ENCODE peak calls at places on chromosomes 4 and X, in six cellular contexts. Q, B, P, N, H and X are unnamed samples.

GRCh38 chrX:12610079-12610478 is 181.1 kb upstream of the PRPS2 start:
- DNase-seq in Q (peak), B (no peak), P (no peak), N (no peak), H (no peak), X (no peak)

GRCh38 chr4:55947912-55948725 is 626 bp upstream of the CEP135 start:
- DNase-seq in Q (peak), B (no peak), P (no peak), N (peak), H (no peak), X (no peak)

GRCh38 chrX:31038585-31039326 is 33.1 kb downstream of the FTHL17 start:
- DNase-seq in Q (peak), B (no peak), P (no peak), N (peak), H (no peak), X (no peak)

GRCh38 chr4:83241132-83241531 is 43.5 kb downstream of the COQ2 start:
- DNase-seq in Q (no peak), B (no peak), P (no peak), N (no peak), H (no peak), X (no peak)

GRCh38 chr4:140135529-140136021 is 18.4 kb downstream of the MAML3 start:
- DNase-seq in Q (no peak), B (peak), P (no peak), N (no peak), H (peak), X (peak)

GRCh38 chr4:113248320-113248719 is 198.9 kb downstream of the ANK2 start:
- DNase-seq in Q (no peak), B (no peak), P (no peak), N (no peak), H (no peak), X (no peak)

GRCh38 chrX:103404225-103405008 is 28.1 kb downstream of the BEX3 start:
- DNase-seq in Q (no peak), B (peak), P (peak), N (peak), H (peak), X (peak)

GRCh38 chr4:184536070-184536880 is 61.9 kb upstream of the IRF2 start:
- DNase-seq in Q (no peak), B (no peak), P (no peak), N (no peak), H (no peak), X (no peak)

GRCh38 chrX:150268839-150269238 is 94.3 kb upstream of the MAMLD1 start:
- DNase-seq in Q (no peak), B (no peak), P (no peak), N (no peak), H (no peak), X (no peak)

GRCh38 chr4:148060264-148061138 is 328.6 kb downstream of the ARHGAP10 start:
- DNase-seq in Q (no peak), B (no peak), P (no peak), N (no peak), H (no peak), X (no peak)

GRCh38 chr4:26020083-26020668 is 106.2 kb downstream of the SMIM20 start:
- DNase-seq in Q (no peak), B (no peak), P (no peak), N (no peak), H (no peak), X (no peak)

GRCh38 chr4:85084371-85085170 is 118.1 kb upstream of the WDFY3 start:
- DNase-seq in Q (peak), B (no peak), P (no peak), N (peak), H (no peak), X (no peak)

GRCh38 chrX:24235084-24235710 is 78.7 kb downstream of the SUPT20HL2 start:
- DNase-seq in Q (no peak), B (no peak), P (no peak), N (no peak), H (no peak), X (no peak)

GRCh38 chr4:99855677-99856076 is 38.5 kb downstream of the LAMTOR3 start:
- DNase-seq in Q (peak), B (no peak), P (no peak), N (no peak), H (no peak), X (no peak)

GRCh38 chr4:179595671-179596410 is 2153.6 kb upstream of the AGA start:
- DNase-seq in Q (peak), B (no peak), P (no peak), N (no peak), H (no peak), X (no peak)

GRCh38 chr4:157115613-157116340 is 39.8 kb downstream of the GLRB start:
- DNase-seq in Q (no peak), B (no peak), P (no peak), N (peak), H (no peak), X (no peak)

GRCh38 chrX:94524867-94525266 is 850.9 kb downstream of the FAM133A start:
- DNase-seq in Q (peak), B (no peak), P (no peak), N (no peak), H (no peak), X (no peak)

GRCh38 chrX:41982966-41983365 is 59.6 kb upstream of the CASK start:
- DNase-seq in Q (no peak), B (no peak), P (no peak), N (no peak), H (no peak), X (no peak)

GRCh38 chr4:148226341-148226740 is 215.9 kb downstream of the NR3C2 start:
- DNase-seq in Q (no peak), B (no peak), P (no peak), N (no peak), H (no peak), X (no peak)

GRCh38 chr4:146342600-146343192 is 128.4 kb downstream of the REELD1 start:
- DNase-seq in Q (no peak), B (no peak), P (no peak), N (peak), H (no peak), X (no peak)

GRCh38 chr4:173448919-173449641 is 50.2 kb upstream of the SCRG1 start:
- DNase-seq in Q (no peak), B (no peak), P (no peak), N (no peak), H (no peak), X (no peak)

GRCh38 chr4:89556596-89557305 is 249.2 kb upstream of the GPRIN3 start:
- DNase-seq in Q (no peak), B (no peak), P (no peak), N (no peak), H (no peak), X (no peak)

GRCh38 chr4:55503164-55503563 is 43.5 kb downstream of the CLOCK start:
- DNase-seq in Q (no peak), B (no peak), P (no peak), N (no peak), H (no peak), X (no peak)

GRCh38 chr4:7872264-7872771 is 67.3 kb downstream of the AFAP1 start:
- DNase-seq in Q (no peak), B (no peak), P (no peak), N (no peak), H (no peak), X (no peak)

GRCh38 chr4:76579596-76580375 is 144.8 kb downstream of the SHROOM3 start:
- DNase-seq in Q (no peak), B (no peak), P (no peak), N (no peak), H (no peak), X (no peak)

GRCh38 chr4:127759893-127760292 is 22.2 kb upstream of the HSPA4L start:
- DNase-seq in Q (no peak), B (no peak), P (no peak), N (no peak), H (no peak), X (no peak)

GRCh38 chrX:39372126-39372525 is 570.9 kb downstream of the MID1IP1 start:
- DNase-seq in Q (no peak), B (no peak), P (no peak), N (no peak), H (no peak), X (no peak)

GRCh38 chrX:44989995-44990770 is 117.2 kb downstream of the KDM6A start:
- DNase-seq in Q (peak), B (no peak), P (peak), N (no peak), H (no peak), X (no peak)
- H3K4me3 ChIP-seq in Q (no peak), B (no peak), P (no peak), N (no peak), H (no peak), X (no peak)

GRCh38 chr4:86955888-86956451 is 21.2 kb downstream of the AFF1 start:
- DNase-seq in Q (no peak), B (no peak), P (no peak), N (no peak), H (no peak), X (no peak)
- H3K27ac ChIP-seq in Q (no peak), B (no peak), P (no peak), N (no peak), H (no peak), X (no peak)

GRCh38 chr4:98558770-98559169 is 99.6 kb downstream of the TSPAN5 start:
- DNase-seq in Q (no peak), B (no peak), P (no peak), N (no peak), H (no peak), X (no peak)
- H3K4me3 ChIP-seq in Q (no peak), B (no peak), P (no peak), N (no peak), H (no peak), X (no peak)

GRCh38 chrX:13721819-13722527 is 12.4 kb downstream of the TRAPPC2 start:
- DNase-seq in Q (peak), B (no peak), P (no peak), N (no peak), H (no peak), X (no peak)
- H3K27ac ChIP-seq in Q (no peak), B (peak), P (no peak), N (no peak), H (no peak), X (no peak)

GRCh38 chr4:73772353-73772752 is 32.0 kb downstream of the CXCL8 start:
- DNase-seq in Q (no peak), B (no peak), P (no peak), N (no peak), H (no peak), X (no peak)

GRCh38 chr4:73776363-73776762 is 36.0 kb downstream of the CXCL8 start:
- DNase-seq in Q (peak), B (no peak), P (peak), N (no peak), H (no peak), X (no peak)

GRCh38 chr4:73780243-73780642 is 39.9 kb downstream of the CXCL8 start:
- DNase-seq in Q (no peak), B (no peak), P (no peak), N (no peak), H (no peak), X (no peak)

GRCh38 chr4:73780834-73781233 is 40.5 kb downstream of the CXCL8 start:
- DNase-seq in Q (no peak), B (no peak), P (no peak), N (no peak), H (no peak), X (no peak)

GRCh38 chr4:73777612-73778011 is 37.2 kb downstream of the CXCL8 start:
- DNase-seq in Q (no peak), B (no peak), P (no peak), N (no peak), H (no peak), X (no peak)
- H3K4me3 ChIP-seq in Q (no peak), B (no peak), P (no peak), N (no peak), H (no peak), X (no peak)

DNA sequence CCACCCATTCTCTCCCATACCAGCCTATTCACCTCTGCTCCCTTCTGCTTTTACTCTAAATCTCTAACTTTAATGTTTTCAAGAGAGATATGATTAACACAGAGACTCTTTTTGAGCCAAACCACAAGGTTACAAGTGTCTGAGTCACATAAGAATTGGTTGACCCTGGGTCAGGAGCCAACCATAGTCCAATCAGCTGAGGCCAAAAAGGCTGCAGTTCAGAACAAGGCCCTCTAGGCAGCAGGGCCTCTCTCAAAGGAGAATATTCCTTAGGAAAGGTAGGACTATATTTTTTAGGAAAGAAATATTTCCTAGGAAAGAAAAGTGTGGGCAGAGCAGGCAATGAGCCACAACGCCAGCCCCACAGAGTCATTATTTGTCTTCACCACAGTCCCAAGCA is 2.3 kb downstream of the ATP8A1 start:
- DNase-seq in Q (no peak), B (no peak), P (no peak), N (no peak), H (no peak), X (no peak)
- H3K27ac ChIP-seq in Q (no peak), B (peak), P (no peak), N (no peak), H (peak), X (no peak)

GRCh38 chrX:1182211-1182610 is 30.2 kb downstream of the CRLF2 start:
- DNase-seq in Q (no peak), B (no peak), P (peak), N (no peak), H (no peak), X (no peak)

GRCh38 chrX:1181131-1181530 is 31.3 kb downstream of the CRLF2 start:
- DNase-seq in Q (no peak), B (no peak), P (peak), N (no peak), H (no peak), X (no peak)

DNA sequence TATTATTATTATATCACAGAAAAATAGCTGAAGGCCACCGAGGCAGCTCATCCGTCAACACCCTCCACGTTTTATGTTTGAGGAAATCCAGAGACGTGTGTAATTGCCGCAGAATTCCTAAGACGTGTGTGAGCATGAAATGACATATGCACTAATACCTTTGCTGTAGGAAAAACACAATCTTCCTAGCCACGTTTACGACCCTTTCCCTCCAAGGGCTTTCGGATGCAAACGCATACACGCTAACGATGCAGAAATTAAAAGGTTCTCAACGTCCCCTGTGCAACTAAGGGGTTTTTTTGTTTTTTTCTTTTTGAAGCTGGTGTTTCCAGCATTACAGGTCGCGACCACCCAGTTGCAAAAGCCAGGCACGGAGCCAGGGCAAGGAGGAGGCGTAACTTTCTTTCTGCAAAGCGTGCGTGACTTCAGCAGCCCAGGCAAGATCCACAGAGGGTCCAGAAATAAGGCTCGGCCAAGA is 33.8 kb downstream of the CRLF2 start:
- DNase-seq in Q (no peak), B (no peak), P (peak), N (no peak), H (no peak), X (no peak)
- H3K4me3 ChIP-seq in Q (no peak), B (no peak), P (no peak), N (peak), H (no peak), X (no peak)

GRCh38 chr4:41102360-41103092 is 111.8 kb downstream of the APBB2 start:
- DNase-seq in Q (no peak), B (no peak), P (no peak), N (no peak), H (no peak), X (no peak)

GRCh38 chr4:41106081-41106480 is 108.3 kb downstream of the APBB2 start:
- DNase-seq in Q (no peak), B (no peak), P (no peak), N (no peak), H (no peak), X (no peak)

GRCh38 chr4:41103657-41104056 is 110.7 kb downstream of the APBB2 start:
- DNase-seq in Q (no peak), B (no peak), P (no peak), N (no peak), H (no peak), X (no peak)

GRCh38 chr4:41106694-41107419 is 107.5 kb downstream of the APBB2 start:
- DNase-seq in Q (no peak), B (no peak), P (no peak), N (no peak), H (no peak), X (no peak)

GRCh38 chr4:41104155-41104554 is 110.2 kb downstream of the APBB2 start:
- DNase-seq in Q (no peak), B (no peak), P (no peak), N (no peak), H (no peak), X (no peak)
- H3K27ac ChIP-seq in Q (no peak), B (peak), P (no peak), N (no peak), H (no peak), X (no peak)